ENCODE peak calls at places on chromosomes 7 and 10, in five cellular contexts. F is A673; C is stimulated activated CD4-positive, alpha-beta T cell treated with anti-CD3 and anti-CD28 coated beads, Interleukin-2, amount 100 ng/mL, for 4 hours; D is activated CD8-positive, alpha-beta T cell treated with anti-CD3 and anti-CD28 coated beads for 36 hours; X is NCI-H510A. E is an unnamed sample.

GRCh38 chr10:61942997-61943457 is 41.5 kb downstream of the ARID5B start:
- DNase-seq in X (no peak), F (peak), C (no peak), D (no peak), E (no peak)

GRCh38 chr7:503575-504111 is 16.0 kb downstream of the PDGFA start:
- DNase-seq in F (no peak), D (no peak), X (no peak), C (no peak), E (no peak)

GRCh38 chr7:96838481-96838880 is 128.8 kb upstream of the SEM1 start:
- DNase-seq in D (no peak), F (no peak), X (no peak), C (no peak), E (no peak)

GRCh38 chr10:118213456-118213855 is 128.7 kb downstream of the FAM204A start:
- DNase-seq in D (no peak), F (no peak), X (no peak), C (no peak), E (no peak)

GRCh38 chr10:78957471-78958039 is 111.2 kb upstream of the ZMIZ1 start:
- DNase-seq in D (no peak), C (no peak), F (no peak), X (no peak), E (no peak)

GRCh38 chr7:98281757-98282652 is 519 bp downstream of the BRI3 start:
- DNase-seq in D (peak), F (no peak), X (no peak), C (peak), E (peak)

GRCh38 chr10:103493362-103493871 is at the start of gene NEURL1:
- DNase-seq in C (peak), X (peak), D (peak), F (peak), E (peak)

GRCh38 chr7:47546171-47546570 is 35.7 kb downstream of the TNS3 start:
- DNase-seq in F (no peak), D (no peak), C (no peak), X (no peak), E (no peak)

GRCh38 chr7:85237721-85238120 is 50.9 kb upstream of the SEMA3D start:
- DNase-seq in X (no peak), F (no peak), C (no peak), D (no peak), E (no peak)

E was measured in activated CD4-positive, alpha-beta memory T cell treated with anti-CD3 and anti-CD28 coated beads for 36 hours.